ENCODE peak calls at places on chromosomes 3 and 15, in seven cellular contexts. C is PC-3, M is lower lobe of right lung, N is coronary artery, E is GM23338, D is suprapubic skin, W is sigmoid colon. Y is an unnamed sample.

GRCh38 chr3:13023251-13024055 is 49.8 kb downstream of the IQSEC1 start:
- DNase-seq in C (peak), M (peak), N (no peak), E (no peak), D (no peak), W (no peak), Y (no peak)

GRCh38 chr3:113436794-113437193 is 4.5 kb downstream of the CFAP44 start:
- DNase-seq in C (peak), M (no peak), N (no peak), E (peak), D (no peak), W (no peak), Y (no peak)

GRCh38 chr3:53804697-53805462 is 41.3 kb downstream of the CHDH start:
- DNase-seq in C (peak), M (no peak), N (no peak), E (no peak), D (peak), W (peak), Y (no peak)

GRCh38 chr3:20405731-20406130 is 219.7 kb upstream of the SGO1 start:
- DNase-seq in C (no peak), M (no peak), N (no peak), E (no peak), D (no peak), W (no peak), Y (no peak)

GRCh38 chr15:83844742-83845141 is 190.8 kb downstream of the ADAMTSL3 start:
- DNase-seq in C (no peak), M (no peak), N (no peak), E (no peak), D (no peak), W (peak), Y (peak)

GRCh38 chr3:128432301-128432897 is 34.3 kb downstream of the DNAJB8 start:
- DNase-seq in C (peak), M (no peak), N (no peak), E (peak), D (no peak), W (no peak), Y (no peak)

GRCh38 chr15:54585063-54585462 is 606.8 kb downstream of the UNC13C start:
- DNase-seq in C (no peak), M (no peak), N (no peak), E (no peak), D (no peak), W (no peak), Y (no peak)

GRCh38 chr3:57169106-57169505 is 4.0 kb upstream of the IL17RD start:
- DNase-seq in C (no peak), M (no peak), N (no peak), E (no peak), D (no peak), W (no peak), Y (no peak)

GRCh38 chr15:52050416-52050815 is 31.4 kb downstream of the MAPK6 start:
- DNase-seq in C (peak), M (no peak), N (no peak), E (no peak), D (no peak), W (no peak), Y (no peak)

GRCh38 chr15:47411733-47412530 is 305.4 kb upstream of the SEMA6D start:
- DNase-seq in C (no peak), M (no peak), N (no peak), E (no peak), D (no peak), W (no peak), Y (no peak)

GRCh38 chr3:108285176-108285575 is 11.2 kb upstream of the HHLA2 start:
- DNase-seq in C (no peak), M (no peak), N (no peak), E (no peak), D (no peak), W (no peak), Y (no peak)

GRCh38 chr3:71251156-71251775 is 332.3 kb downstream of the FOXP1 start:
- DNase-seq in C (peak), M (no peak), N (no peak), E (no peak), D (no peak), W (no peak), Y (no peak)

GRCh38 chr15:50190166-50190570 is 8.2 kb downstream of the SLC27A2 start:
- DNase-seq in C (no peak), M (no peak), N (no peak), E (no peak), D (no peak), W (no peak), Y (no peak)

GRCh38 chr15:90819390-90819789 is 49.0 kb upstream of the FURIN start:
- DNase-seq in C (no peak), M (no peak), N (no peak), E (no peak), D (no peak), W (peak), Y (no peak)

GRCh38 chr3:68996356-68996995 is 17.0 kb downstream of the EOGT start:
- DNase-seq in C (no peak), M (no peak), N (no peak), E (no peak), D (no peak), W (no peak), Y (no peak)

GRCh38 chr3:71063768-71064287 is 519.7 kb downstream of the FOXP1 start:
- DNase-seq in C (peak), M (no peak), N (no peak), E (peak), D (no peak), W (no peak), Y (no peak)

GRCh38 chr3:100700708-100701107 is 8.6 kb upstream of the TFG start:
- DNase-seq in C (no peak), M (no peak), N (no peak), E (no peak), D (no peak), W (no peak), Y (no peak)

GRCh38 chr3:133881987-133882825 is 13.5 kb downstream of the RAB6B start:
- DNase-seq in C (peak), M (no peak), N (peak), E (no peak), D (peak), W (no peak), Y (no peak)

GRCh38 chr3:58049143-58049785 is 41.0 kb downstream of the FLNB start:
- DNase-seq in C (peak), M (no peak), N (no peak), E (peak), D (no peak), W (peak), Y (no peak)

GRCh38 chr15:99239545-99240198 is 9.7 kb downstream of the TTC23 start:
- DNase-seq in C (no peak), M (no peak), N (no peak), E (no peak), D (no peak), W (no peak), Y (no peak)

GRCh38 chr3:46998121-46998851 is 18.8 kb downstream of the NBEAL2 start:
- DNase-seq in C (peak), M (peak), N (no peak), E (peak), D (no peak), W (no peak), Y (peak)

GRCh38 chr3:61876797-61877196 is 315.4 kb downstream of the PTPRG start:
- DNase-seq in C (no peak), M (no peak), N (no peak), E (no peak), D (no peak), W (no peak), Y (no peak)

GRCh38 chr3:23831517-23832394 is 26.0 kb downstream of the UBE2E1 start:
- DNase-seq in C (no peak), M (no peak), N (no peak), E (no peak), D (no peak), W (no peak), Y (no peak)

GRCh38 chr15:68292157-68292781 is 14.7 kb downstream of the FEM1B start:
- DNase-seq in C (no peak), M (no peak), N (no peak), E (no peak), D (no peak), W (no peak), Y (no peak)

GRCh38 chr15:78617131-78617915 is 3.5 kb downstream of the CHRNA3 start:
- DNase-seq in C (no peak), M (no peak), N (no peak), E (no peak), D (peak), W (no peak), Y (no peak)

GRCh38 chr3:185460719-185461350 is 38.0 kb downstream of the TMEM41A start:
- DNase-seq in C (peak), M (no peak), N (no peak), E (peak), D (no peak), W (no peak), Y (no peak)
- TF ChIP-seq CTCF in C (peak), M (peak), N (no peak), E (peak), D (no peak), W (no peak), Y (no peak)

GRCh38 chr3:137259709-137260108 is 301.9 kb downstream of the IL20RB start:
- DNase-seq in C (no peak), M (no peak), N (no peak), E (peak), D (no peak), W (no peak), Y (no peak)

GRCh38 chr3:137263982-137264777 is 306.4 kb downstream of the IL20RB start:
- DNase-seq in C (no peak), M (no peak), N (no peak), E (no peak), D (no peak), W (no peak), Y (no peak)

GRCh38 chr3:137259089-137259488 is 301.3 kb downstream of the IL20RB start:
- DNase-seq in C (no peak), M (no peak), N (no peak), E (no peak), D (no peak), W (no peak), Y (no peak)
- H3K27ac ChIP-seq in C (no peak), M (no peak), N (no peak), E (no peak), D (no peak), W (no peak), Y (no peak)

DNA sequence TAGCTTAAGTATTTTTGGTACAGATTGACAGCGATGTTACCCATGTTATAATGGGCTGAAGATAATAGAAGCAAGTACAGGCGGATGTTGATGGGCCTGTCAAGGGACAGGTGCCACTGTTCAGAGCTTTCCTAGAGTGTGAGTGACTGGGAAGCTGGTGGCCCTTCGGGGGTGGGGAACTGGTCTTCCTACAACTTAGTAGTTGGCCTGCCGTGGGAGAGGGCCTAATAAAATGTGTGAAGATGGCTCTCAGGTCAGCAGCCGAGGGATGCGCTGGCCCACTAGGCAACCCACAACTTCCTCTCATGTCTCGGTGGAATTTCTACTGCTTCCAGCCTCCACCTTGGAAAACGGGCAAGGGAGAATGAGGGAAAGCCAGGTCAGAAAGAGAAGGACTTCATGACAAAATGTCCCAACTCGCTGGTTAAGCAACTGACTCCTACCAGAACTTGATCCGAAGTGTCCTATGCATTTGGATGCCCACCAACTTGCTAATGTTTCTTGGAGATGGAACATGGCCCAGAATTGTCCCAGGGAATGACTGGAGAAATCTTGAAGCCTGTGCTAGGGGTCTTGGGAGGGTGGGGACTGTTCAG is 1.4 kb downstream of the GYG1 start:
- DNase-seq in C (no peak), M (no peak), N (no peak), E (no peak), D (no peak), W (no peak), Y (no peak)
- H3K4me3 ChIP-seq in C (peak), M (peak), N (peak), E (peak), D (peak), W (peak), Y (no peak)

GRCh38 chr3:33884204-33884561 is 85.8 kb downstream of the PDCD6IP start:
- DNase-seq in C (peak), M (no peak), N (no peak), E (peak), D (no peak), W (no peak), Y (no peak)
- TF ChIP-seq CTCF in C (peak), M (no peak), N (no peak), E (no peak), D (no peak), W (no peak), Y (peak)

GRCh38 chr3:126208182-126208581 is 27.8 kb upstream of the ALDH1L1 start:
- DNase-seq in C (no peak), M (no peak), N (no peak), E (no peak), D (no peak), W (no peak), Y (no peak)
- H3K27ac ChIP-seq in C (no peak), M (no peak), N (peak), E (no peak), D (no peak), W (no peak), Y (no peak)

GRCh38 chr3:172043766-172044165 is 4.4 kb downstream of the FNDC3B start:
- DNase-seq in C (no peak), M (no peak), N (no peak), E (no peak), D (no peak), W (no peak), Y (no peak)
- H3K4me3 ChIP-seq in C (no peak), M (no peak), N (peak), E (no peak), D (no peak), W (no peak), Y (no peak)

DNA sequence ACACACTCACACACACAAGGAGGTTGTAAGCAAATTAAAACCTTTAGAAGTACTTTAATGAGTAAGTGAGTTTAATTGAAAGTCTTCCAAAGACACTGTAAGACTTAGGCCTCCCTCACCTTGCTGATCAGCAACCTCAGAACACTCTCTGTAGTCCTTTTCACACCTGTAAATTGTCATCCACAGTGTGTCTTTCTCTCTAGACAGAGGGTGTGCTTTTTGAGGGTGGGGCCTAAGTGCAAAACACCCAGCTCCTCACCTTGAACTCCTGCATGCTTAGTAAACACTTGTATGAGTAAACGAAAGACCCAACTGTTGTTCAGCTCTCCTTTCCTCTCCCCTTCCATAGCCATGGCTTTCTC is 183.2 kb upstream of the IL12A start:
- DNase-seq in C (no peak), M (no peak), N (no peak), E (no peak), D (no peak), W (no peak), Y (no peak)
- TF ChIP-seq CTCF in C (no peak), M (no peak), N (no peak), E (no peak), D (no peak), W (no peak), Y (no peak)

DNA sequence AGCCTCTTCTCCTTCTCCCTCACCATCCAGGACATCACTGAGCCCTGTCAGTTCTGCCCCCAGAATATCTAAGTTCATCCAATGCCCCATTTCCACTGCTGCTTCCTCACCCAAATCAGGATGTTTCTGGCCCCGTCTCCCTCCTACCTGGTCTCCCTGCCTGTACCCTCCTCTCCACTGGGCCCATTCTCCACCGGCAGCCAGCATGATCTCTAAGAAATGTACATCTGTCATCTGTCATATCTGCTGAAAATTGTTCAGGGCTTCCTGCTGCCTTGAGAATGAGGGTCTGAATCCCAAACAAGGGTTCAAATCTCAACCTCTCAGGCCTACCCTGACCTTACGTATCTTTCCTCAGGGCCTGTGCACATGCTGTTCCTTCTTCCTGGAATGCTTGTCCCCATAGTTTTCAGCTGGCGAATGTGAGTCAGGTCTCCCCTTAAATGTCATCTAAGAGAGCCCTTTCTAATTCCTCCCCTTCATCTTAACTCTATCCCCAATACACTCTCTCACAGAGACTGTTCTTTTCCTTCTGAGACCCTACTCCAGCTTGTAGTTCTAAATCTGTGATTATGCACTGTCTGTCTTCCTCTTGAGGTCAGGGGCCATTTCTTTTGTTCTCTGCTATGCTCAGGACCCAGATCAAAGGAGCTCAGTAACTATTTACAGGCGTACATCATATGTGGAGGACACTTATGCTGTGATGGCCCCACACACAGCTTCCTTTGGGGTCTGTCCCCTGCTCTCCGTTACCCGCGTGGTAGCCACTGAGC is 40.8 kb downstream of the SMAD3 start:
- DNase-seq in C (no peak), M (no peak), N (no peak), E (no peak), D (no peak), W (no peak), Y (no peak)
- H3K27ac ChIP-seq in C (peak), M (peak), N (peak), E (no peak), D (peak), W (peak), Y (peak)

Y was measured in tibial nerve.